ENCODE peak calls at places on chromosomes 5 and 9, in nine cellular contexts. I is GM23338, P is GM12891, M is left colon, Q is amniotic stem cell, C is germinal center, A is cardiac muscle cell, R is GM04504, H is kidney glomerular epithelial cell. T is an unnamed sample.

GRCh38 chr5:130034872-130035271 is 130.6 kb downstream of the CHSY3 start:
- DNase-seq in I (no peak), P (no peak), M (no peak), Q (no peak), C (no peak), A (peak), R (no peak), H (no peak), T (no peak)

GRCh38 chr5:65034782-65035181 is 266.1 kb downstream of the CWC27 start:
- DNase-seq in I (peak), P (no peak), M (peak), Q (no peak), C (peak), A (no peak), R (no peak), H (no peak), T (no peak)

GRCh38 chr5:179801304-179802206 is 5.1 kb downstream of the MGAT4B start:
- DNase-seq in I (peak), P (peak), M (peak), Q (no peak), C (peak), A (peak), R (no peak), H (no peak), T (peak)

GRCh38 chr5:6820851-6821479 is 107.7 kb downstream of the TENT4A start:
- DNase-seq in I (peak), P (peak), M (no peak), Q (no peak), C (peak), A (peak), R (no peak), H (peak), T (peak)

GRCh38 chr5:110616009-110616408 is 110.5 kb downstream of the TMEM232 start:
- DNase-seq in I (no peak), P (no peak), M (no peak), Q (no peak), C (no peak), A (no peak), R (no peak), H (no peak), T (no peak)

GRCh38 chr9:97389249-97389648 is 22.6 kb upstream of the TDRD7 start:
- DNase-seq in I (no peak), P (no peak), M (no peak), Q (no peak), C (no peak), A (no peak), R (no peak), H (no peak), T (no peak)

GRCh38 chr9:135000647-135001245 is 83.0 kb upstream of the FCN1 start:
- DNase-seq in I (peak), P (no peak), M (no peak), Q (no peak), C (no peak), A (no peak), R (no peak), H (no peak), T (no peak)

GRCh38 chr5:145350501-145350900 is 484.6 kb downstream of the PRELID2 start:
- DNase-seq in I (no peak), P (no peak), M (no peak), Q (peak), C (no peak), A (peak), R (no peak), H (peak), T (peak)

GRCh38 chr5:1757511-1757910 is 42.1 kb downstream of the MRPL36 start:
- DNase-seq in I (no peak), P (no peak), M (no peak), Q (no peak), C (no peak), A (no peak), R (no peak), H (no peak), T (no peak)

GRCh38 chr5:175652741-175653663 is 4.9 kb upstream of the HRH2 start:
- DNase-seq in I (no peak), P (no peak), M (no peak), Q (no peak), C (no peak), A (no peak), R (no peak), H (no peak), T (no peak)